ENCODE peak calls at places on chromosome X, in eight cellular contexts. S is AG10803, Y is lower lobe of right lung, X is WTC11, V is thoracic aorta, W is spleen, A is OCI-LY7, F is astrocyte of the spinal cord. E is an unnamed sample.

GRCh38 chrX:14038375-14039077 is 8.8 kb upstream of the GEMIN8 start:
- DNase-seq in S (no peak), Y (no peak), X (no peak), V (no peak), W (no peak), A (no peak), F (no peak), E (no peak)

GRCh38 chrX:40485427-40485826 is 95.3 kb upstream of the ATP6AP2 start:
- DNase-seq in S (no peak), Y (no peak), X (no peak), V (no peak), W (no peak), A (no peak), F (no peak), E (no peak)

GRCh38 chrX:53445977-53446376 is 11.8 kb upstream of the HSD17B10 start:
- DNase-seq in S (peak), Y (peak), X (peak), V (no peak), W (no peak), A (no peak), F (peak), E (peak)

GRCh38 chrX:17374619-17375360 is at the start of gene NHS:
- DNase-seq in S (peak), Y (peak), X (peak), V (no peak), W (peak), A (no peak), F (peak), E (peak)

GRCh38 chrX:14359316-14359715 is 170.0 kb upstream of the GLRA2 start:
- DNase-seq in S (no peak), Y (no peak), X (no peak), V (no peak), W (no peak), A (no peak), F (no peak), E (no peak)

GRCh38 chrX:31057291-31057690 is 14.6 kb downstream of the FTHL17 start:
- DNase-seq in S (no peak), Y (no peak), X (no peak), V (no peak), W (no peak), A (peak), F (no peak), E (no peak)

GRCh38 chrX:69162466-69162865 is 2.8 kb downstream of the PJA1 start:
- DNase-seq in S (no peak), Y (no peak), X (no peak), V (no peak), W (no peak), A (no peak), F (no peak), E (no peak)

GRCh38 chrX:66717926-66718325 is 79.0 kb upstream of the EDA2R start:
- DNase-seq in S (no peak), Y (no peak), X (no peak), V (no peak), W (no peak), A (no peak), F (no peak), E (no peak)

GRCh38 chrX:39577976-39578962 is 519.5 kb downstream of the BCOR start:
- DNase-seq in S (peak), Y (no peak), X (no peak), V (no peak), W (peak), A (peak), F (no peak), E (no peak)

GRCh38 chrX:80550722-80551121 is 130.5 kb downstream of the TENT5D start:
- DNase-seq in S (no peak), Y (no peak), X (peak), V (no peak), W (no peak), A (peak), F (no peak), E (no peak)

GRCh38 chrX:108064613-108065012 is 19.7 kb downstream of the VSIG1 start:
- DNase-seq in S (no peak), Y (no peak), X (no peak), V (no peak), W (no peak), A (no peak), F (no peak), E (no peak)

GRCh38 chrX:150546711-150547153 is 21.7 kb upstream of the MTM1 start:
- DNase-seq in S (no peak), Y (no peak), X (no peak), V (no peak), W (no peak), A (no peak), F (no peak), E (no peak)

GRCh38 chrX:137432609-137433008 is 133.3 kb upstream of the ZIC3 start:
- DNase-seq in S (no peak), Y (no peak), X (peak), V (no peak), W (no peak), A (peak), F (peak), E (peak)
- TF ChIP-seq CTCF in S (no peak), Y (peak), X (peak), V (no peak), W (no peak), A (peak), F (peak), E (peak)

DNA sequence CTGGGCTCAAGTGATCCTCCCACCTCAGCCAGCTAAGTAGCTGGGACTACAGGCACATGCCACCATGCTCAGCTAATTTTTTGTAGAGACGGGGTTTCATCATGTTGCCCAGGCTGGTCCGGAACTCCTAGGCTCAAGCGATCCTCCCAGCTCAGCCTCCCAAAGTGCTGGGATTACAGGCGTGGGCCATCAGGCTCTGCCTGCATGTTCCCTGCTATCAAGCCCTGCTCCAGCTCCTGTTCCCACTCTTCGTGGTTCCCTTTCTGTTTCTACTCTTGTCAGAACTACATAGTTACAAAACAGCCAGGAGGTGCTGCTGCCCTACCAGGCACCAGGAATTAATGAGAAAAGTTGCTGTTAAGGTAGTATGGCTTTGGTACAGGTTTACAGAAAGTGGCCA is 8.7 kb downstream of the TIMP1 start:
- DNase-seq in S (no peak), Y (no peak), X (no peak), V (no peak), W (no peak), A (no peak), F (no peak), E (no peak)
- TF ChIP-seq CTCF in S (no peak), Y (no peak), X (no peak), V (no peak), W (no peak), A (no peak), F (no peak), E (no peak)

DNA sequence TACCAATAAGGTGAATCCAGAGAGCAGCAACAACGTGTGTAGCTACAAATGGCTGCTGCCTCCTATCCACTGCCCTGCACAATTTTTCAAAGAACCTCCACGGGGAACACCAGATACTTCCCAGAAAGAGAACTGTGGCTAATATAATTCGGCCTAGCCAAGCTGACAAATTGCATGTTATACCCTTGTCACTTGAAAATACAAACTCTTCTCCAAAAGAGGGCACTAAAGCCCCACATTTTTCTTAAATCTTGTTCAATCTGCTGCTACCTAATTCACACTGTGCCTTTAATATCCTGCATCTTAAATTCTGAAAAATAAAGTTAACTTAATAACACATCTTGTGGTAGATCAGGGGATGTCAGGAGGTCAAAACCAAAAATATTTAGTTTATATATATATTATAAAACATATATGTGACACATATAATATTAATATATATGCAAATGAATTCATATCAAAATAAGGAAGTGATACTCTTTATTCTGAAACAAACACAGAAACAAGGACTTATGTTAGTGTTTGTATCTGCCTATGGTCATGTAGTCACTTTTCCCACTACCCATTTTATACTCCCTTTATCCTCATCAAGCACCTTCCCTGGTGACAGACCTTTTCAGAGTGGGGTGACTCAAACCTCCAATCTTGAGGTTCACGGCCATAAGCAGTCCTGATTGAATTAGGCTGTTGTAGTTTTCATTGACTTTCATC is 24.1 kb downstream of the CT45A1 start:
- DNase-seq in S (no peak), Y (no peak), X (no peak), V (no peak), W (no peak), A (peak), F (no peak), E (no peak)
- TF ChIP-seq CTCF in S (no peak), Y (no peak), X (no peak), V (no peak), W (no peak), A (peak), F (no peak), E (no peak)

GRCh38 chrX:100647095-100647494 is 3.1 kb downstream of the SRPX2 start:
- DNase-seq in S (peak), Y (no peak), X (no peak), V (no peak), W (no peak), A (peak), F (peak), E (no peak)
- TF ChIP-seq CTCF in S (peak), Y (no peak), X (no peak), V (no peak), W (no peak), A (no peak), F (no peak), E (no peak)

E was measured in glutamatergic neuron.